ENCODE peak calls at places on chromosomes 16 and 17, in five cellular contexts. H is A549, O is K562, X is H1, Q is HepG2. K is an unnamed sample.

GRCh38 chr16:57592591-57593003 is 35.8 kb upstream of the ADGRG1 start:
- DNase-seq in Q (no peak), X (no peak), H (no peak), O (no peak), K (no peak)

GRCh38 chr17:67800495-67800928 is 24.8 kb upstream of the BPTF start:
- DNase-seq in H (peak), X (peak), O (peak), Q (peak), K (peak)

GRCh38 chr17:27879987-27880608 is 13.1 kb downstream of the LYRM9 start:
- DNase-seq in Q (peak), H (peak), X (peak), O (peak), K (peak)

GRCh38 chr17:81488276-81488860 is 24.2 kb downstream of the ACTG1 start:
- DNase-seq in X (no peak), H (no peak), Q (no peak), O (peak), K (no peak)

GRCh38 chr16:67244387-67245188 is 2.7 kb downstream of the FHOD1 start:
- DNase-seq in X (no peak), Q (no peak), H (peak), O (no peak), K (peak)

GRCh38 chr16:65728652-65729051 is 606.8 kb upstream of the CDH11 start:
- DNase-seq in Q (no peak), O (no peak), X (no peak), H (no peak), K (no peak)

GRCh38 chr17:31254654-31255053 is 42.4 kb downstream of the OMG start:
- DNase-seq in Q (no peak), O (no peak), H (no peak), X (no peak), K (no peak)

GRCh38 chr16:49492090-49492801 is 118.6 kb downstream of the C16orf78 start:
- DNase-seq in Q (no peak), H (peak), O (peak), X (peak), K (no peak)

GRCh38 chr17:81977211-81978091 is at the start of gene ASPSCR1:
- DNase-seq in O (peak), H (peak), Q (peak), X (peak), K (peak)

GRCh38 chr16:69890114-69890890 is 60.8 kb upstream of the CLEC18A start:
- DNase-seq in H (no peak), Q (no peak), X (no peak), O (no peak), K (no peak)

GRCh38 chr17:35053204-35053603 is 10.3 kb downstream of the RFFL start:
- DNase-seq in H (no peak), Q (no peak), X (no peak), O (no peak), K (no peak)

GRCh38 chr17:70464995-70465394 is 295.7 kb downstream of the KCNJ2 start:
- DNase-seq in O (no peak), H (no peak), X (no peak), Q (no peak), K (no peak)

GRCh38 chr17:28756025-28756804 is 12.4 kb downstream of the TRAF4 start:
- DNase-seq in O (no peak), H (no peak), Q (no peak), X (no peak), K (no peak)

GRCh38 chr17:76932402-76933333 is 64.5 kb downstream of the MGAT5B start:
- DNase-seq in Q (no peak), H (no peak), X (no peak), O (no peak), K (no peak)

GRCh38 chr16:17448640-17449638 is 21.8 kb downstream of the XYLT1 start:
- DNase-seq in X (no peak), Q (no peak), H (no peak), O (no peak), K (no peak)

GRCh38 chr17:17420561-17421269 is 56.1 kb upstream of the MED9 start:
- DNase-seq in O (no peak), Q (no peak), H (no peak), X (no peak), K (no peak)
- TF ChIP-seq HDAC2 in O (no peak), Q (no peak), H (no peak), X (no peak), K (no peak)

DNA sequence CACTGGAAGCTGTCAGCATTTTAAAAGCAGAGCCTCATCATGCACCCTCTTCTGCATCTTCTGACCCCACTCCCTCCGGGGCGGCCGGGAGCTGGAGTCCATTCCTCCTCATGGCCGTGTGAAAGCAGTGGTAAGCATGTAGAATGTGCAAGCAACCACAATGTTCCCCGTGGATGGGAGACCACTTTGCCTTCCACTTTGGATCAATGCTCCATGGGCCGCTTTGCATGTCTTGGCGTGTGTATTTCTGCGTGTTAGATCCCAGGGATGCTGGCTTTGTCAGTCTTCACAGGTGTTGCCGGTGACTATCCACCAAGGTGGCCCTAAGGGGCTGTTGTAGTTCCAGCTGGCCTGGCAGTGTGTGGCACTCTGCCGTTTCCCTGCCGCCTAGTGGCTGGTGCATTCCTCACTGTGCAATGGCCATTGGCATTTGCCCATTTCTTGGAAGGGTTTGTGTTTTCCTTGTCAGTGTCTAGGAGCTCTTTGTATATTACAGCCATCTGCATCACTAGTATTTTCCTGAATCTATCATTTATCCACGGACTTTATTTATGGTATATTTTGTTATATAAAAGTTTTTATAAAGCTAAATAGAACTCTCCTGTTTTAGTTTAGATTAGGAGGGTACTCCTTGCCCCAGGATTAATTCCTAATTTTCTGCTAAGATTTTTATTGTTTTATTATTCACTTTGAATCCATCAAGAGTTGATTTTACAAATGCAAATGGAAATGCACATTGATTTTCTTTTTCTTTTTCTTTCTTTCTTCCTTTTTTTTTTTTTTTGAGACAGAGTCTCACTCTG is 5.8 kb upstream of the ALDH3A1 start:
- DNase-seq in X (no peak), Q (no peak), O (no peak), H (peak), K (no peak)
- TF ChIP-seq HDAC2 in X (no peak), Q (no peak), O (no peak), H (no peak), K (no peak)

DNA sequence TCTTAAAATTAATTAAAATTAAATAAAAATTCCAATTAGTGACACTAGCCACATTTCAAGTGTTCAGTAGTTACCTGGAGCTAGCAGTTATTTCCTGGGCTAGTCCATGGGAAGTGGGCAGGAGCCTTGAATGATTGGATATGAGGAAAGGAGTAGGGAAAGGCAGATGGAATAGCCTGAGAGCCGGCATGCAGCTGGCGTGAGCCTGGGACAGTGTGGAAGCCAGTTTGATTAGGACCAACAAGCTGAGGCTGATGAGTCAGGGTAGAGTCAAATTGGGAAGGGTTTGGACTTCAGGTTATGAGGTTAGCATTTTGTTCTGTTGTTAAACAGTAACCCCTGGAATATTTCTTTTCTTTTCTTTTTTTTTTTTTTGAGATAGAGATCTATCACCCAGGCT is 15.3 kb upstream of the GNA13 start:
- DNase-seq in H (peak), X (no peak), O (no peak), Q (peak), K (no peak)
- TF ChIP-seq HDAC2 in H (no peak), X (no peak), O (no peak), Q (no peak), K (no peak)

GRCh38 chr16:85423186-85423550 is 190.0 kb upstream of the GSE1 start:
- DNase-seq in O (no peak), H (no peak), X (peak), Q (no peak), K (no peak)
- TF ChIP-seq HDAC2 in O (no peak), H (no peak), X (no peak), Q (no peak), K (no peak)

GRCh38 chr17:50558955-50559614 is 1.4 kb upstream of the CACNA1G start:
- DNase-seq in H (no peak), Q (no peak), X (peak), O (no peak), K (no peak)

GRCh38 chr17:50560185-50560824 is at the start of gene CACNA1G:
- DNase-seq in Q (peak), O (peak), H (peak), X (peak), K (no peak)

GRCh38 chr17:50558581-50558954 is 1.9 kb upstream of the CACNA1G start:
- DNase-seq in O (no peak), X (no peak), H (no peak), Q (no peak), K (no peak)

GRCh38 chr17:50560931-50561750 is 626 bp downstream of the CACNA1G start:
- DNase-seq in O (no peak), Q (no peak), X (peak), H (no peak), K (no peak)

DNA sequence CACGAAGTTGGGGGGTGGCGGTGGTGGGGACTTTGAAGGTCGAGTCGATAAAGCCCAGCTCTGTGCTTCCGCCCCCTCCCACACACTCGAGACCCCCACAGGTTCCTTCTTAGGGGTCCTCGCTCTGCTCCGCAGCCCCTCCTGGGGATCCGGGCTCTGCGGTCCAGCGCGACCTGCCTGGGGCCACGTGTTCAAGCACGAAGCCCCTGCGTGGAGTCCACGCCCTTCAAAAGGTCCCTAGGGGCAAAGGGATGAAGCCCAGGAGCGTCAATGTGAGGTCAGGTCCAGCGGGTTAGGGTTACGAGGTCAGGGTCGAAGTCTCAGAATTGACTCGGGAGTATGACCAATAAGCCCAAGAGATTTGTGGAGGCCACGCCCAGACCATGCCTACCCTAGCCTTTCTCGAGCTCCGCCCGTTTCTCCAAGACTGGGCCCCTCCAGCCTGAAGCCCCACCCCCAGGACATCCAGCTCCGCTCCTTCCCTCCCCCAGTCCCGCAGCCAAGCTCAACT is 786 bp upstream of the CACNA1G start:
- DNase-seq in Q (no peak), X (peak), H (peak), O (peak), K (no peak)
- TF ChIP-seq HDAC2 in Q (no peak), X (no peak), H (no peak), O (no peak), K (no peak)

DNA sequence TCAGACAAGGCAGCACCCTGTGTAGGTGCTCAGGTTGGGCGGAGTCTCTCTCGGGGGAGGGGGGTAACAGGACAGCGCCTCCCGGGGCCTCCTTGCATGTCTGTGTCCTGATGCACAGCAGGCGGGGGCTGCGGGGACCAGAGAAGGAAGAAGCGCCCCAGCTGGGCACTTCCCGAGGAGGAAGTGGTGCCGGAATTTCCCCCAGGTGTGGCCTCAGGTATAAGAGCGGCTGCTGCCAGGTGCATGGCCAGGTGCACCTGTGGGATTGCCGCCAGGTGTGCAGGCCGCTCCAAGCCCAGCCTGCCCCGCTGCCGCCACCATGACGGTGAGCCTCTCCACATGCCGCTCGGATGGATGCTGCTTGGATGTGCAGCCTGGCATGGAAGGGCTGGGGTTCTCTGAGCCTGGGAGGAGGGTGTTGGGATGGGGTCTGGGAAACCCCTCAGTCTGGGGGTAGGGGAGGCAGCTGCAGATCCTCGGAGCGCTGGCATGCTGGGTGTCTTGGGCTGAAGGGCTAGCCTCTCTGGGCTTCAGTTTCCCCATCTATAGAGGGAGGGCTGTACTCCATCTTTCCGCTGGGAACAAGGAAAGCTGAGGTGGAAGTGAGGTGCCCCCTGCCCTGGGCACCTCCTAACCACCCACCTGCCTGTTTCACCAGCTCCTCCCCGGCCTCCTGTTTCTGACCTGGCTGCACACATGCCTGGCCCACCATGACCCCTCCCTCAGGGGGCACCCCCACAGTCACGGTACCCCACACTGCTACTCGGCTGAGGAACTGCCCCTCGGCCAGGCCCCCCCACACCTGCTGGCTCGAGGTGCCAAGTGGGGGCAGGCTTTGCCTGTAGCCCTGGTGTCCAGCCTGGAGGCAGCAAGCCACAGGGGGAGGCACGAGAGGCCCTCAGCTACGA is at the start of gene IL17C:
- DNase-seq in O (peak), Q (no peak), H (no peak), X (peak), K (no peak)
- TF ChIP-seq HDAC2 in O (no peak), Q (no peak), H (no peak), X (no peak), K (no peak)